ENCODE peak calls at places on chromosomes 1 and 21, in six cellular contexts. One of them, this sample, is unnamed.

GRCh38 chr1:7339014-7339413 is 432.1 kb upstream of the VAMP3 start:
- DNase-seq in activated CD4-positive, alpha-beta T cell treated with anti-CD3 and anti-CD28 coated beads for 1 hour: no peak
- DNase-seq in Caki2: no peak
- DNase-seq in substantia nigra: no peak
- DNase-seq in fibroblast of pulmonary artery: no peak
- DNase-seq in HS-27A: no peak
- DNase-seq in this sample: peak; percentile 22

GRCh38 chr1:59682405-59683080 is 132.2 kb upstream of the HOOK1 start:
- DNase-seq in Caki2: no peak
- DNase-seq in activated CD4-positive, alpha-beta T cell treated with anti-CD3 and anti-CD28 coated beads for 1 hour: no peak
- DNase-seq in fibroblast of pulmonary artery: no peak
- DNase-seq in substantia nigra: no peak
- DNase-seq in HS-27A: no peak
- DNase-seq in this sample: peak; percentile 44

GRCh38 chr1:110606784-110607662 is 865 bp upstream of the KCNA2 start:
- DNase-seq in activated CD4-positive, alpha-beta T cell treated with anti-CD3 and anti-CD28 coated beads for 1 hour: no peak
- DNase-seq in HS-27A: no peak
- DNase-seq in Caki2: no peak
- DNase-seq in substantia nigra: peak; percentile 23
- DNase-seq in fibroblast of pulmonary artery: no peak
- DNase-seq in this sample: no peak

GRCh38 chr1:6825828-6826227 is 40.6 kb downstream of the CAMTA1 start:
- DNase-seq in substantia nigra: no peak
- DNase-seq in activated CD4-positive, alpha-beta T cell treated with anti-CD3 and anti-CD28 coated beads for 1 hour: no peak
- DNase-seq in Caki2: no peak
- DNase-seq in HS-27A: no peak
- DNase-seq in fibroblast of pulmonary artery: no peak
- DNase-seq in this sample: no peak

GRCh38 chr1:239140968-239141367 is 245.4 kb upstream of the CHRM3 start:
- DNase-seq in HS-27A: no peak
- DNase-seq in substantia nigra: no peak
- DNase-seq in Caki2: no peak
- DNase-seq in fibroblast of pulmonary artery: no peak
- DNase-seq in activated CD4-positive, alpha-beta T cell treated with anti-CD3 and anti-CD28 coated beads for 1 hour: no peak
- DNase-seq in this sample: no peak

GRCh38 chr1:11727119-11727518 is 8.8 kb upstream of the AGTRAP start:
- DNase-seq in fibroblast of pulmonary artery: no peak
- DNase-seq in HS-27A: no peak
- DNase-seq in substantia nigra: no peak
- DNase-seq in Caki2: no peak
- DNase-seq in activated CD4-positive, alpha-beta T cell treated with anti-CD3 and anti-CD28 coated beads for 1 hour: no peak
- DNase-seq in this sample: no peak

GRCh38 chr1:33725037-33725436 is 138.8 kb upstream of the HMGB4 start:
- DNase-seq in substantia nigra: no peak
- DNase-seq in fibroblast of pulmonary artery: no peak
- DNase-seq in HS-27A: no peak
- DNase-seq in Caki2: no peak
- DNase-seq in activated CD4-positive, alpha-beta T cell treated with anti-CD3 and anti-CD28 coated beads for 1 hour: no peak
- DNase-seq in this sample: no peak

GRCh38 chr1:206002833-206003532 is at the start of gene RAB7B:
- DNase-seq in Caki2: no peak
- DNase-seq in activated CD4-positive, alpha-beta T cell treated with anti-CD3 and anti-CD28 coated beads for 1 hour: no peak
- DNase-seq in HS-27A: no peak
- DNase-seq in substantia nigra: no peak
- DNase-seq in fibroblast of pulmonary artery: peak; percentile 81
- DNase-seq in this sample: peak; percentile 74

GRCh38 chr1:91596474-91596873 is 95.8 kb downstream of the CDC7 start:
- DNase-seq in fibroblast of pulmonary artery: peak; percentile 41
- DNase-seq in HS-27A: no peak
- DNase-seq in substantia nigra: no peak
- DNase-seq in activated CD4-positive, alpha-beta T cell treated with anti-CD3 and anti-CD28 coated beads for 1 hour: no peak
- DNase-seq in Caki2: no peak
- DNase-seq in this sample: peak; percentile 78

GRCh38 chr1:246254854-246255253 is 252.2 kb downstream of the SMYD3 start:
- DNase-seq in fibroblast of pulmonary artery: no peak
- DNase-seq in Caki2: no peak
- DNase-seq in substantia nigra: no peak
- DNase-seq in HS-27A: no peak
- DNase-seq in activated CD4-positive, alpha-beta T cell treated with anti-CD3 and anti-CD28 coated beads for 1 hour: no peak
- DNase-seq in this sample: no peak

GRCh38 chr1:244896550-244896949 is 32.2 kb upstream of the HNRNPU start:
- DNase-seq in substantia nigra: no peak
- DNase-seq in activated CD4-positive, alpha-beta T cell treated with anti-CD3 and anti-CD28 coated beads for 1 hour: no peak
- DNase-seq in HS-27A: peak; percentile 23
- DNase-seq in Caki2: peak; percentile 8
- DNase-seq in fibroblast of pulmonary artery: peak; percentile 73
- DNase-seq in this sample: peak; percentile 88

GRCh38 chr1:199855580-199855979 is 171.9 kb upstream of the NR5A2 start:
- DNase-seq in HS-27A: peak; percentile 33
- DNase-seq in fibroblast of pulmonary artery: peak; percentile 60
- DNase-seq in activated CD4-positive, alpha-beta T cell treated with anti-CD3 and anti-CD28 coated beads for 1 hour: no peak
- DNase-seq in Caki2: peak; percentile 8
- DNase-seq in substantia nigra: no peak
- DNase-seq in this sample: peak; percentile 10

GRCh38 chr1:59013276-59013927 is 229.6 kb upstream of the JUN start:
- DNase-seq in fibroblast of pulmonary artery: peak; percentile 69
- DNase-seq in HS-27A: no peak
- DNase-seq in substantia nigra: no peak
- DNase-seq in activated CD4-positive, alpha-beta T cell treated with anti-CD3 and anti-CD28 coated beads for 1 hour: no peak
- DNase-seq in Caki2: peak; percentile 39
- DNase-seq in this sample: peak; percentile 86

GRCh38 chr1:47838562-47839459 is 158.4 kb downstream of the TRABD2B start:
- DNase-seq in Caki2: no peak
- DNase-seq in HS-27A: no peak
- DNase-seq in activated CD4-positive, alpha-beta T cell treated with anti-CD3 and anti-CD28 coated beads for 1 hour: no peak
- DNase-seq in fibroblast of pulmonary artery: no peak
- DNase-seq in substantia nigra: no peak
- DNase-seq in this sample: no peak

GRCh38 chr1:40766560-40766959 is 17.0 kb upstream of the KCNQ4 start:
- DNase-seq in Caki2: no peak
- DNase-seq in HS-27A: no peak
- DNase-seq in activated CD4-positive, alpha-beta T cell treated with anti-CD3 and anti-CD28 coated beads for 1 hour: no peak
- DNase-seq in fibroblast of pulmonary artery: no peak
- DNase-seq in substantia nigra: no peak
- DNase-seq in this sample: no peak

GRCh38 chr1:39720094-39720999 is 18.3 kb upstream of the PPIE start:
- DNase-seq in activated CD4-positive, alpha-beta T cell treated with anti-CD3 and anti-CD28 coated beads for 1 hour: no peak
- DNase-seq in HS-27A: peak; percentile 43
- DNase-seq in substantia nigra: no peak
- DNase-seq in fibroblast of pulmonary artery: peak; percentile 81
- DNase-seq in Caki2: peak; percentile 51
- DNase-seq in this sample: peak; percentile 75

GRCh38 chr1:207241164-207241934 is 80.1 kb upstream of the CD55 start:
- DNase-seq in Caki2: peak; percentile 8
- DNase-seq in activated CD4-positive, alpha-beta T cell treated with anti-CD3 and anti-CD28 coated beads for 1 hour: no peak
- DNase-seq in fibroblast of pulmonary artery: no peak
- DNase-seq in HS-27A: no peak
- DNase-seq in substantia nigra: no peak
- DNase-seq in this sample: peak; percentile 58

GRCh38 chr1:151455231-151455630 is 4.1 kb downstream of the POGZ start:
- DNase-seq in Caki2: no peak
- DNase-seq in activated CD4-positive, alpha-beta T cell treated with anti-CD3 and anti-CD28 coated beads for 1 hour: no peak
- DNase-seq in HS-27A: no peak
- DNase-seq in fibroblast of pulmonary artery: no peak
- DNase-seq in substantia nigra: no peak
- DNase-seq in this sample: no peak

GRCh38 chr1:34695580-34695979 is 59.3 kb upstream of the GJB5 start:
- DNase-seq in HS-27A: no peak
- DNase-seq in substantia nigra: no peak
- DNase-seq in Caki2: no peak
- DNase-seq in activated CD4-positive, alpha-beta T cell treated with anti-CD3 and anti-CD28 coated beads for 1 hour: no peak
- DNase-seq in fibroblast of pulmonary artery: no peak
- DNase-seq in this sample: no peak

GRCh38 chr1:246947255-246947654 is 15.5 kb upstream of the AHCTF1 start:
- DNase-seq in activated CD4-positive, alpha-beta T cell treated with anti-CD3 and anti-CD28 coated beads for 1 hour: no peak
- DNase-seq in Caki2: no peak
- DNase-seq in HS-27A: no peak
- DNase-seq in fibroblast of pulmonary artery: peak; percentile 92
- DNase-seq in substantia nigra: peak; percentile 25
- DNase-seq in this sample: peak; percentile 83

GRCh38 chr1:193060938-193061337 is 1.5 kb downstream of the RO60 start:
- DNase-seq in fibroblast of pulmonary artery: no peak
- DNase-seq in activated CD4-positive, alpha-beta T cell treated with anti-CD3 and anti-CD28 coated beads for 1 hour: no peak
- DNase-seq in HS-27A: no peak
- DNase-seq in Caki2: no peak
- DNase-seq in substantia nigra: no peak
- DNase-seq in this sample: no peak

GRCh38 chr1:202058001-202058908 is 47.9 kb downstream of the ELF3 start:
- DNase-seq in Caki2: peak; percentile 98
- DNase-seq in activated CD4-positive, alpha-beta T cell treated with anti-CD3 and anti-CD28 coated beads for 1 hour: no peak
- DNase-seq in HS-27A: peak; percentile 33
- DNase-seq in substantia nigra: no peak
- DNase-seq in fibroblast of pulmonary artery: no peak
- DNase-seq in this sample: peak; percentile 78

GRCh38 chr1:21640653-21641052 is 28.5 kb downstream of the RAP1GAP start:
- DNase-seq in activated CD4-positive, alpha-beta T cell treated with anti-CD3 and anti-CD28 coated beads for 1 hour: no peak
- DNase-seq in HS-27A: no peak
- DNase-seq in Caki2: no peak
- DNase-seq in fibroblast of pulmonary artery: no peak
- DNase-seq in substantia nigra: no peak
- DNase-seq in this sample: no peak

GRCh38 chr21:41280115-41280919 is 36.3 kb upstream of the FAM3B start:
- DNase-seq in HS-27A: no peak
- DNase-seq in activated CD4-positive, alpha-beta T cell treated with anti-CD3 and anti-CD28 coated beads for 1 hour: no peak
- DNase-seq in Caki2: no peak
- DNase-seq in fibroblast of pulmonary artery: peak; percentile 74
- DNase-seq in substantia nigra: no peak
- DNase-seq in this sample: peak; percentile 86

GRCh38 chr1:244815600-244816099 is 19.8 kb upstream of the COX20 start:
- DNase-seq in substantia nigra: no peak
- DNase-seq in Caki2: no peak
- DNase-seq in activated CD4-positive, alpha-beta T cell treated with anti-CD3 and anti-CD28 coated beads for 1 hour: no peak
- DNase-seq in HS-27A: no peak
- DNase-seq in fibroblast of pulmonary artery: no peak
- DNase-seq in this sample: no peak

GRCh38 chr21:27582246-27582945 is 615.5 kb upstream of the ADAMTS5 start:
- DNase-seq in substantia nigra: no peak
- DNase-seq in activated CD4-positive, alpha-beta T cell treated with anti-CD3 and anti-CD28 coated beads for 1 hour: no peak
- DNase-seq in Caki2: no peak
- DNase-seq in fibroblast of pulmonary artery: no peak
- DNase-seq in HS-27A: no peak
- DNase-seq in this sample: no peak

GRCh38 chr21:33478858-33479678 is 706 bp downstream of the TMEM50B start:
- DNase-seq in Caki2: no peak
- DNase-seq in fibroblast of pulmonary artery: peak; percentile 31
- DNase-seq in activated CD4-positive, alpha-beta T cell treated with anti-CD3 and anti-CD28 coated beads for 1 hour: no peak
- DNase-seq in HS-27A: peak; percentile 17
- DNase-seq in substantia nigra: peak; percentile 26
- DNase-seq in this sample: peak; percentile 34

GRCh38 chr1:44652445-44653106 is 21.7 kb downstream of the TMEM53 start:
- DNase-seq in substantia nigra: peak; percentile 70
- DNase-seq in Caki2: peak; percentile 39
- DNase-seq in activated CD4-positive, alpha-beta T cell treated with anti-CD3 and anti-CD28 coated beads for 1 hour: peak; percentile 68
- DNase-seq in fibroblast of pulmonary artery: peak; percentile 71
- DNase-seq in HS-27A: no peak
- DNase-seq in this sample: peak; percentile 59

GRCh38 chr1:203364013-203364730 is 13.2 kb upstream of the FMOD start:
- DNase-seq in HS-27A: no peak
- DNase-seq in activated CD4-positive, alpha-beta T cell treated with anti-CD3 and anti-CD28 coated beads for 1 hour: no peak
- DNase-seq in substantia nigra: no peak
- DNase-seq in Caki2: no peak
- DNase-seq in fibroblast of pulmonary artery: peak; percentile 49
- DNase-seq in this sample: peak; percentile 86

GRCh38 chr1:77683836-77684148 is 1.3 kb upstream of the ZZZ3 start:
- DNase-seq in HS-27A: no peak
- DNase-seq in activated CD4-positive, alpha-beta T cell treated with anti-CD3 and anti-CD28 coated beads for 1 hour: no peak
- DNase-seq in substantia nigra: no peak
- DNase-seq in Caki2: no peak
- DNase-seq in fibroblast of pulmonary artery: no peak
- DNase-seq in this sample: no peak

GRCh38 chr1:93804412-93804811 is 74.6 kb downstream of the DNTTIP2 start:
- DNase-seq in HS-27A: peak; percentile 83
- DNase-seq in substantia nigra: no peak
- DNase-seq in activated CD4-positive, alpha-beta T cell treated with anti-CD3 and anti-CD28 coated beads for 1 hour: no peak
- DNase-seq in fibroblast of pulmonary artery: peak; percentile 93
- DNase-seq in Caki2: no peak
- DNase-seq in this sample: peak; percentile 93

GRCh38 chr1:20721117-20722061 is 3.6 kb upstream of the KIF17 start:
- DNase-seq in substantia nigra: no peak
- DNase-seq in fibroblast of pulmonary artery: no peak
- DNase-seq in Caki2: no peak
- DNase-seq in HS-27A: no peak
- DNase-seq in activated CD4-positive, alpha-beta T cell treated with anti-CD3 and anti-CD28 coated beads for 1 hour: no peak
- DNase-seq in this sample: no peak

GRCh38 chr1:24438423-24438901 is 22.9 kb downstream of the NIPAL3 start:
- DNase-seq in fibroblast of pulmonary artery: peak; percentile 21
- DNase-seq in activated CD4-positive, alpha-beta T cell treated with anti-CD3 and anti-CD28 coated beads for 1 hour: no peak
- DNase-seq in substantia nigra: peak; percentile 38
- DNase-seq in Caki2: no peak
- DNase-seq in HS-27A: no peak
- DNase-seq in this sample: peak; percentile 37

GRCh38 chr1:214337536-214337935 is 56.6 kb downstream of the SMYD2 start:
- DNase-seq in Caki2: no peak
- DNase-seq in fibroblast of pulmonary artery: peak; percentile 85
- DNase-seq in substantia nigra: no peak
- DNase-seq in HS-27A: no peak
- DNase-seq in activated CD4-positive, alpha-beta T cell treated with anti-CD3 and anti-CD28 coated beads for 1 hour: no peak
- DNase-seq in this sample: peak; percentile 55

GRCh38 chr1:111570781-111571181 is 48.8 kb upstream of the RAP1A start:
- DNase-seq in substantia nigra: no peak
- DNase-seq in Caki2: no peak
- DNase-seq in HS-27A: no peak
- DNase-seq in activated CD4-positive, alpha-beta T cell treated with anti-CD3 and anti-CD28 coated beads for 1 hour: no peak
- DNase-seq in fibroblast of pulmonary artery: no peak
- DNase-seq in this sample: no peak

GRCh38 chr1:152718238-152718637 is 10.3 kb downstream of the LCE4A start:
- DNase-seq in Caki2: no peak
- DNase-seq in substantia nigra: no peak
- DNase-seq in activated CD4-positive, alpha-beta T cell treated with anti-CD3 and anti-CD28 coated beads for 1 hour: no peak
- DNase-seq in HS-27A: no peak
- DNase-seq in fibroblast of pulmonary artery: no peak
- DNase-seq in this sample: no peak

GRCh38 chr1:6517435-6517851 is 26.0 kb upstream of the PLEKHG5 start:
- DNase-seq in Caki2: no peak
- DNase-seq in substantia nigra: no peak
- DNase-seq in fibroblast of pulmonary artery: no peak
- DNase-seq in HS-27A: no peak
- DNase-seq in activated CD4-positive, alpha-beta T cell treated with anti-CD3 and anti-CD28 coated beads for 1 hour: no peak
- DNase-seq in this sample: no peak